ENCODE peak calls at places on chromosomes 16 and 17, in seven cellular contexts. One of them, this sample, is unnamed.

GRCh38 chr17:82424001-82424862 is 5.8 kb upstream of the OGFOD3 start:
- DNase-seq in HFF-Myc: no peak
- DNase-seq in foreskin fibroblast: peak
- DNase-seq in mucosa of descending colon: peak
- DNase-seq in astrocyte of the spinal cord: peak
- DNase-seq in bronchial epithelial cell: peak
- DNase-seq in fibroblast of pulmonary artery: peak
- DNase-seq in this sample: peak

GRCh38 chr17:57607553-57608120 is 137.5 kb downstream of the CCDC182 start:
- DNase-seq in bronchial epithelial cell: peak
- DNase-seq in mucosa of descending colon: no peak
- DNase-seq in fibroblast of pulmonary artery: no peak
- DNase-seq in astrocyte of the spinal cord: no peak
- DNase-seq in HFF-Myc: no peak
- DNase-seq in foreskin fibroblast: peak
- DNase-seq in this sample: no peak

GRCh38 chr16:2237552-2238395 is 1.5 kb downstream of the DNASE1L2 start:
- DNase-seq in foreskin fibroblast: peak
- DNase-seq in astrocyte of the spinal cord: no peak
- DNase-seq in bronchial epithelial cell: no peak
- DNase-seq in fibroblast of pulmonary artery: no peak
- DNase-seq in mucosa of descending colon: peak
- DNase-seq in HFF-Myc: no peak
- DNase-seq in this sample: no peak

GRCh38 chr16:66197668-66198278 is 168.7 kb upstream of the CDH5 start:
- DNase-seq in fibroblast of pulmonary artery: no peak
- DNase-seq in bronchial epithelial cell: no peak
- DNase-seq in HFF-Myc: no peak
- DNase-seq in foreskin fibroblast: no peak
- DNase-seq in mucosa of descending colon: no peak
- DNase-seq in astrocyte of the spinal cord: no peak
- DNase-seq in this sample: no peak

GRCh38 chr16:21654881-21655280 is 2.5 kb upstream of the IGSF6 start:
- DNase-seq in mucosa of descending colon: no peak
- DNase-seq in bronchial epithelial cell: peak
- DNase-seq in HFF-Myc: no peak
- DNase-seq in foreskin fibroblast: no peak
- DNase-seq in astrocyte of the spinal cord: no peak
- DNase-seq in fibroblast of pulmonary artery: no peak
- DNase-seq in this sample: no peak

GRCh38 chr16:16863672-16864071 is 484.7 kb downstream of the NPIPA7 start:
- DNase-seq in astrocyte of the spinal cord: no peak
- DNase-seq in bronchial epithelial cell: no peak
- DNase-seq in HFF-Myc: no peak
- DNase-seq in fibroblast of pulmonary artery: no peak
- DNase-seq in foreskin fibroblast: no peak
- DNase-seq in mucosa of descending colon: no peak
- DNase-seq in this sample: no peak

GRCh38 chr17:78862073-78863023 is 21.7 kb upstream of the USP36 start:
- DNase-seq in astrocyte of the spinal cord: peak
- DNase-seq in mucosa of descending colon: peak
- DNase-seq in foreskin fibroblast: peak
- DNase-seq in fibroblast of pulmonary artery: peak
- DNase-seq in bronchial epithelial cell: peak
- DNase-seq in HFF-Myc: peak
- DNase-seq in this sample: peak

GRCh38 chr16:86906608-86907007 is 328.3 kb downstream of the FOXL1 start:
- DNase-seq in bronchial epithelial cell: no peak
- DNase-seq in HFF-Myc: no peak
- DNase-seq in mucosa of descending colon: no peak
- DNase-seq in fibroblast of pulmonary artery: no peak
- DNase-seq in astrocyte of the spinal cord: no peak
- DNase-seq in foreskin fibroblast: no peak
- DNase-seq in this sample: no peak

GRCh38 chr16:11604783-11605563 is 18.3 kb upstream of the LITAF start:
- DNase-seq in astrocyte of the spinal cord: no peak
- DNase-seq in HFF-Myc: no peak
- DNase-seq in bronchial epithelial cell: no peak
- DNase-seq in fibroblast of pulmonary artery: peak
- DNase-seq in foreskin fibroblast: peak
- DNase-seq in mucosa of descending colon: peak
- DNase-seq in this sample: no peak

GRCh38 chr16:72561-73537 is at the start of gene RHBDF1:
- DNase-seq in astrocyte of the spinal cord: no peak
- DNase-seq in mucosa of descending colon: peak
- DNase-seq in HFF-Myc: no peak
- DNase-seq in bronchial epithelial cell: no peak
- DNase-seq in fibroblast of pulmonary artery: peak
- DNase-seq in foreskin fibroblast: peak
- DNase-seq in this sample: no peak

DNA sequence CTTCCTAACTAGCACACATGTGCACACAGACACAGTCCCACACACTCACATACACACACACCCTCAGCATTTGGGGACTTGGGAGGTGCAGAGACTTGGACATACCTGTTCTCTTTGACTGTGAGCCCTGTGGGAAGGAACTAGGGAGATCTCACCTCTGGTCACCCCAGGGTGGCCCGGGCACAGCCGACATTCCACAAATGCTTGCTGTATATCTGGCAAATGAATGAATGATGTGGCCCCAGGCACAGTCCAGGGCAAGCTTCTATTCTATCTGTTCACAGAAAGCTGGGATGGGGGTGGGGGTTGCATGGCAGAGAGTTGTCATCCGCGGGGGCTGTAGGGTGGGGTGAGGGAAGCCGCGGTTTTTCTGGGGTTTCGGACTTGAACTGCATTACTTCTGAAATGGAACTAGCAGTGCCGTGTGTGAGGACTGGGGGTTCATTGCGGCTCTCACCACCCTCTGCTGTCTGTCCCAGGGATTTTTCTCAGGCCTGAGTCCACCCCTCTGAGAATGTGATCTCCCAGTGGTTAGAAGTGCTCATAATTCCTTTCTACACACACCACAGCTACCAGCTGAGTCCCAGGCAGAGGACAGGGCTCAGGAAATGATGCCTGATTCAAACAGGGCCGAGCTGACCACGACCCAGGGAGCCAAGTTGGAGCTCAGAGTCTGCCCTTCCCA is 3.3 kb upstream of the RIPOR1 start:
- DNase-seq in fibroblast of pulmonary artery: peak
- DNase-seq in astrocyte of the spinal cord: no peak
- DNase-seq in mucosa of descending colon: no peak
- DNase-seq in foreskin fibroblast: peak
- DNase-seq in bronchial epithelial cell: no peak
- DNase-seq in HFF-Myc: no peak
- DNase-seq in this sample: peak
- TF ChIP-seq CTCF in fibroblast of pulmonary artery: peak
- TF ChIP-seq CTCF in astrocyte of the spinal cord: peak
- TF ChIP-seq CTCF in mucosa of descending colon: no peak
- TF ChIP-seq CTCF in foreskin fibroblast: no peak
- TF ChIP-seq CTCF in bronchial epithelial cell: no peak
- TF ChIP-seq CTCF in HFF-Myc: no peak
- TF ChIP-seq CTCF in this sample: peak

GRCh38 chr17:73650147-73650546 is 5.9 kb upstream of the SDK2 start:
- DNase-seq in fibroblast of pulmonary artery: no peak
- DNase-seq in astrocyte of the spinal cord: no peak
- DNase-seq in bronchial epithelial cell: no peak
- DNase-seq in mucosa of descending colon: peak
- DNase-seq in HFF-Myc: no peak
- DNase-seq in foreskin fibroblast: no peak
- DNase-seq in this sample: no peak
- TF ChIP-seq CTCF in fibroblast of pulmonary artery: no peak
- TF ChIP-seq CTCF in astrocyte of the spinal cord: no peak
- TF ChIP-seq CTCF in bronchial epithelial cell: peak
- TF ChIP-seq CTCF in mucosa of descending colon: peak
- TF ChIP-seq CTCF in HFF-Myc: no peak
- TF ChIP-seq CTCF in foreskin fibroblast: no peak
- TF ChIP-seq CTCF in this sample: no peak

DNA sequence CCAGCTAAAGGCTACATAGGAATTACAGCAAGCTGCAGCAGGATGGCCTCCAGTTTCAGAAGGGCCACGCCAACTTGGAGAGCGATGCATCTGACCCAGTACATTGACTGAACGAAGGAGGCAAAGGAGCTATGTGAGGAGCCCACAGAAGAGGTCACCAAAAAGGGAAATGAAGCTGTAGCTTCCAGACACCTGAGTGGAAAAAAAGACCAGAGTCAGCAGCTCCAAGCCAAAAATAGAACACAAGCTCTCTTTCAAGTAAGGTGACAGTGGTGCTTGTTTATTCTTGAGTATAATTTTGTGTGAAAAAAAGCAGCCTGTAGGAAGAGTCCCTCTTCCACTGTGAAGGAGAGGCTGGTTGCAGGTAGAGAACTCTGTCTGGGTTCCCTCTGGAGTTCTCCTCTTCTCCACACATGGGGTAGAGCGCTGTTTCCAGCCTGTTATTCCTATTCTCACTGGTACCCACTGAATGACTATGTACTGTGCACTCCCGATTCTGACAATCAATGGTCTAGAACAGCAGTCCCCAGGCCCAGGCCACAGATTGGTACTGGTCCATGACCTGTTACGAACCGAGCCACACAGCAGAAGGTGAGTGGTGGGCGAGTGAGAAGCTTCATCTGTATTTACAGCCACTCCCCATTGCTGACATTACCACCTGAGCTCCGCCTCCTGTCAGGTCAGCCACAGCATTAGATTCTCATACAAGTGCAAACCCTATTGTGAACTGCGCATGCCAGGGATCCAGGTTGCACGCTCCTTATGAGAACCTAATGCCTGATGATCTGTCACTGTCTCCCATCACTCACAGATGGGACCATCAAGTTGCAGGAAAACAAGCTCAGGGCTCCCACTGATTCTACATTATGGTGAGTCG is 15.1 kb downstream of the CCL4 start:
- DNase-seq in foreskin fibroblast: no peak
- DNase-seq in mucosa of descending colon: no peak
- DNase-seq in astrocyte of the spinal cord: no peak
- DNase-seq in HFF-Myc: no peak
- DNase-seq in fibroblast of pulmonary artery: no peak
- DNase-seq in bronchial epithelial cell: no peak
- DNase-seq in this sample: no peak
- TF ChIP-seq CTCF in foreskin fibroblast: no peak
- TF ChIP-seq CTCF in mucosa of descending colon: no peak
- TF ChIP-seq CTCF in astrocyte of the spinal cord: no peak
- TF ChIP-seq CTCF in HFF-Myc: no peak
- TF ChIP-seq CTCF in fibroblast of pulmonary artery: no peak
- TF ChIP-seq CTCF in bronchial epithelial cell: no peak
- TF ChIP-seq CTCF in this sample: no peak

DNA sequence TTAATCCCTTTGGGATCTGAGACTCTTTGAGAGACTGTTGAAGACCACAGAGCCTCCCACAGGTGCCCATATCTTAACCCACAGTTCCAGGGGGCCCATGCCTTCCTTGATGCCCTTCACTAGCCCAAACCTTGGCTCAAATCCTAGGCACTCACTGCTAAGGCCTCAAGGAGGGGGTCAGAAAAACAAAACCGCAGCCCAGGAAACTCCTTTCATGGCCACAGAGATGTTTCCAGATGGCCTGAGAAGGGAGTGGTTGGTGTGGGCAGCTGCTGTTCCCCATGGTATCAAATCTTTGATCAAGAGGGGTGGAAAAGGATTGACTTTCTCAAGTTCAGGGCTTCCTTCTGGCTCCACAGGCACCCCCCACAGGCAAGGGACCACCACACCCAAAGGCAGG is 44.7 kb downstream of the CDH1 start:
- DNase-seq in foreskin fibroblast: no peak
- DNase-seq in HFF-Myc: no peak
- DNase-seq in astrocyte of the spinal cord: no peak
- DNase-seq in mucosa of descending colon: no peak
- DNase-seq in fibroblast of pulmonary artery: no peak
- DNase-seq in bronchial epithelial cell: no peak
- DNase-seq in this sample: no peak
- TF ChIP-seq CTCF in foreskin fibroblast: no peak
- TF ChIP-seq CTCF in HFF-Myc: no peak
- TF ChIP-seq CTCF in astrocyte of the spinal cord: no peak
- TF ChIP-seq CTCF in mucosa of descending colon: no peak
- TF ChIP-seq CTCF in fibroblast of pulmonary artery: no peak
- TF ChIP-seq CTCF in bronchial epithelial cell: no peak
- TF ChIP-seq CTCF in this sample: no peak

DNA sequence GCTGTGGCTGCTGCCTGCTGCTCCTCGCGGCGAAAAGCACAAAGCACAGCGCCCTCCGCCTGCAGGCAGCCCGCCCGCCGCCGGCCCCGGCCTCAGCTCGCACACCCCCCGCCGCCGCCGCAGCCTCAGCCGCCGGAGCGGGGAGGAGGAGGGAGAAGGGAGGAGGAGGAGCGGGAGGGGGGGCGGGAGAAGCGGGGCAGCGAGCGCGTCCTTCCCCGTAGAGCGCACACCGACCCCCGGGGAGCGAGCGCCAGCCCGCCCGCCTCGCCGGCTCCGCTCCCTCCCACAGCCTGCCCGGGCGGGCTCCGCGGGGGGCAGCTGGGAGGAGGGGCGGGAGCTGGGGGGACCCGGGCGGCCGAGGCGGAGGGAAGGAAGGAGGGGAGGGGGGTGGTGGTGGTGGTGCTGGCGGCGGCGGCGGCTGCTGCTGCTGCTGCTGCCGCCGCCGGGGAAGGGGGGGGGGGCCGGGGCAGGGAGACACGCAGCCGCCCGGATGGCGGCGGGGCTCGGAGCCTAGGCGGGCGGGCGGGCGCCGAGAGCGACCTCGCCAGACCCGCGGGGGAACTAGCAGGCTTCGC is at the start of gene UBTF:
- DNase-seq in astrocyte of the spinal cord: peak
- DNase-seq in fibroblast of pulmonary artery: peak
- DNase-seq in mucosa of descending colon: peak
- DNase-seq in foreskin fibroblast: peak
- DNase-seq in HFF-Myc: no peak
- DNase-seq in bronchial epithelial cell: no peak
- DNase-seq in this sample: no peak
- TF ChIP-seq CTCF in astrocyte of the spinal cord: peak
- TF ChIP-seq CTCF in fibroblast of pulmonary artery: no peak
- TF ChIP-seq CTCF in mucosa of descending colon: no peak
- TF ChIP-seq CTCF in foreskin fibroblast: no peak
- TF ChIP-seq CTCF in HFF-Myc: no peak
- TF ChIP-seq CTCF in bronchial epithelial cell: no peak
- TF ChIP-seq CTCF in this sample: peak

GRCh38 chr16:67468731-67469130 is 12.2 kb downstream of the ATP6V0D1 start:
- DNase-seq in bronchial epithelial cell: peak
- DNase-seq in mucosa of descending colon: no peak
- DNase-seq in HFF-Myc: no peak
- DNase-seq in foreskin fibroblast: no peak
- DNase-seq in astrocyte of the spinal cord: no peak
- DNase-seq in fibroblast of pulmonary artery: no peak
- DNase-seq in this sample: no peak
- TF ChIP-seq CTCF in bronchial epithelial cell: no peak
- TF ChIP-seq CTCF in mucosa of descending colon: no peak
- TF ChIP-seq CTCF in HFF-Myc: no peak
- TF ChIP-seq CTCF in foreskin fibroblast: no peak
- TF ChIP-seq CTCF in astrocyte of the spinal cord: no peak
- TF ChIP-seq CTCF in fibroblast of pulmonary artery: no peak
- TF ChIP-seq CTCF in this sample: no peak

GRCh38 chr17:39581071-39581831 is 26.5 kb downstream of the NEUROD2 start:
- DNase-seq in astrocyte of the spinal cord: no peak
- DNase-seq in fibroblast of pulmonary artery: no peak
- DNase-seq in mucosa of descending colon: no peak
- DNase-seq in foreskin fibroblast: no peak
- DNase-seq in HFF-Myc: no peak
- DNase-seq in bronchial epithelial cell: no peak
- DNase-seq in this sample: no peak
- TF ChIP-seq CTCF in astrocyte of the spinal cord: no peak
- TF ChIP-seq CTCF in fibroblast of pulmonary artery: no peak
- TF ChIP-seq CTCF in mucosa of descending colon: no peak
- TF ChIP-seq CTCF in foreskin fibroblast: no peak
- TF ChIP-seq CTCF in HFF-Myc: no peak
- TF ChIP-seq CTCF in bronchial epithelial cell: no peak
- TF ChIP-seq CTCF in this sample: no peak

This sample was measured in HFFc6.